ENCODE peak calls at places on chromosomes 11 and 22, in nine cellular contexts. Z is SJSA1, E is IMR-90, G is A172, S is T1000, O is A549, C is anterior cingulate cortex, J is AG08395, A is substantia nigra. N is an unnamed sample.
A peak's percentile ranks its signal among the peaks of the same experiment; 100 is the strongest.

GRCh38 chr11:119484741-119485605 is 62.0 kb upstream of the THY1 start:
- DNase-seq in Z (no peak), E (no peak), G (no peak), S (no peak), O (no peak), C (no peak), J (no peak), A (no peak), N (no peak)

GRCh38 chr11:35363246-35364100 is 55.9 kb downstream of the SLC1A2 start:
- DNase-seq in Z (no peak), E (no peak), G (no peak), S (no peak), O (no peak), C (no peak), J (peak; percentile 49), A (no peak), N (no peak)

GRCh38 chr22:36411589-36412258 is 24.0 kb upstream of the MYH9 start:
- DNase-seq in Z (no peak), E (no peak), G (no peak), S (no peak), O (no peak), C (no peak), J (no peak), A (no peak), N (no peak)

GRCh38 chr11:85965202-85965601 is 103.7 kb downstream of the PICALM start:
- DNase-seq in Z (no peak), E (peak; percentile 90), G (no peak), S (no peak), O (no peak), C (no peak), J (no peak), A (no peak), N (no peak)

GRCh38 chr11:125402436-125402835 is 93.6 kb downstream of the FEZ1 start:
- DNase-seq in Z (no peak), E (peak; percentile 73), G (peak; percentile 45), S (no peak), O (no peak), C (no peak), J (peak; percentile 58), A (no peak), N (peak; percentile 27)

GRCh38 chr11:33721291-33721840 is 14.9 kb downstream of the CD59 start:
- DNase-seq in Z (peak; percentile 86), E (peak; percentile 79), G (peak; percentile 69), S (no peak), O (no peak), C (no peak), J (peak; percentile 66), A (no peak), N (no peak)

GRCh38 chr11:134939905-134940304 is 527.9 kb upstream of the B3GAT1 start:
- DNase-seq in Z (no peak), E (no peak), G (no peak), S (no peak), O (no peak), C (no peak), J (no peak), A (no peak), N (no peak)

GRCh38 chr22:48494256-48494967 is 1333.3 kb downstream of the BRD1 start:
- DNase-seq in Z (no peak), E (no peak), G (no peak), S (no peak), O (no peak), C (no peak), J (no peak), A (no peak), N (no peak)

GRCh38 chr11:35307221-35307621 is 112.1 kb downstream of the SLC1A2 start:
- DNase-seq in Z (no peak), E (no peak), G (no peak), S (no peak), O (no peak), C (no peak), J (no peak), A (no peak), N (no peak)